ENCODE peak calls at places on chromosomes 4 and X, in nine cellular contexts. Q is tibial artery, M is fibroblast of lung, U is suprapubic skin, P is psoas muscle, G is HCT116, Y is H9, I is neural progenitor cell, C is A549. H is an unnamed sample. For H3K9me3, the result is how much of the 10 kb centered on the place peaks cover.

GRCh38 chr4:26220704-26221103 is 100.1 kb upstream of the RBPJ start:
- DNase-seq in Q (no peak), M (peak), U (no peak), P (no peak), G (no peak), Y (no peak), I (no peak), C (no peak), H (no peak)

GRCh38 chr4:156578005-156578404 is 393.6 kb downstream of the PDGFC start:
- DNase-seq in Q (no peak), M (no peak), U (no peak), P (no peak), G (no peak), Y (no peak), I (no peak), C (no peak), H (no peak)

GRCh38 chrX:72280210-72280882 is 3.3 kb upstream of the RPS4X start:
- DNase-seq in Q (no peak), M (no peak), U (no peak), P (no peak), G (no peak), Y (no peak), I (no peak), C (no peak), H (no peak)

GRCh38 chrX:9847071-9847470 is 60.8 kb downstream of the SHROOM2 start:
- DNase-seq in Q (no peak), M (no peak), U (no peak), P (no peak), G (no peak), Y (no peak), I (no peak), C (no peak), H (no peak)

GRCh38 chrX:56802921-56803848 is 74.1 kb downstream of the NBDY start:
- DNase-seq in Q (no peak), M (peak), U (no peak), P (peak), G (no peak), Y (peak), I (peak), C (no peak), H (no peak)

GRCh38 chr4:169398294-169398693 is 127.5 kb upstream of the SH3RF1 start:
- DNase-seq in Q (no peak), M (peak), U (no peak), P (no peak), G (no peak), Y (no peak), I (no peak), C (no peak), H (no peak)

GRCh38 chr4:22850630-22851029 is 157.9 kb downstream of the GBA3 start:
- DNase-seq in Q (no peak), M (no peak), U (no peak), P (no peak), G (no peak), Y (no peak), I (no peak), C (no peak), H (no peak)

GRCh38 chrX:133670394-133670793 is 255.1 kb upstream of the GPC4 start:
- DNase-seq in Q (no peak), M (peak), U (no peak), P (no peak), G (peak), Y (no peak), I (peak), C (peak), H (no peak)

GRCh38 chr4:150355858-150356455 is 226.0 kb upstream of the MAB21L2 start:
- DNase-seq in Q (no peak), M (no peak), U (no peak), P (no peak), G (no peak), Y (no peak), I (no peak), C (no peak), H (no peak)

GRCh38 chr4:54902261-54902660 is 223.1 kb downstream of the KDR start:
- DNase-seq in Q (no peak), M (no peak), U (no peak), P (no peak), G (no peak), Y (no peak), I (no peak), C (no peak), H (no peak)

GRCh38 chr4:186137193-186137792 is 32.8 kb downstream of the FAM149A start:
- DNase-seq in Q (no peak), M (peak), U (no peak), P (no peak), G (peak), Y (no peak), I (no peak), C (peak), H (no peak)

GRCh38 chr4:75512336-75513211 is 1.6 kb downstream of the RCHY1 start:
- DNase-seq in Q (no peak), M (peak), U (no peak), P (no peak), G (no peak), Y (no peak), I (peak), C (no peak), H (no peak)

GRCh38 chr4:87657525-87657924 is 7.4 kb downstream of the DMP1 start:
- DNase-seq in Q (no peak), M (peak), U (no peak), P (no peak), G (peak), Y (no peak), I (no peak), C (peak), H (no peak)

GRCh38 chr4:79025170-79025569 is 85.9 kb upstream of the PAQR3 start:
- DNase-seq in Q (no peak), M (no peak), U (no peak), P (no peak), G (no peak), Y (no peak), I (no peak), C (no peak), H (no peak)

GRCh38 chr4:5626916-5627315 is 81.4 kb downstream of the EVC2 start:
- DNase-seq in Q (no peak), M (no peak), U (no peak), P (no peak), G (no peak), Y (no peak), I (no peak), C (no peak), H (no peak)

GRCh38 chr4:7646384-7647061 is 211.8 kb upstream of the PSAPL1 start:
- DNase-seq in Q (no peak), M (peak), U (no peak), P (no peak), G (no peak), Y (no peak), I (no peak), C (no peak), H (no peak)

DNA sequence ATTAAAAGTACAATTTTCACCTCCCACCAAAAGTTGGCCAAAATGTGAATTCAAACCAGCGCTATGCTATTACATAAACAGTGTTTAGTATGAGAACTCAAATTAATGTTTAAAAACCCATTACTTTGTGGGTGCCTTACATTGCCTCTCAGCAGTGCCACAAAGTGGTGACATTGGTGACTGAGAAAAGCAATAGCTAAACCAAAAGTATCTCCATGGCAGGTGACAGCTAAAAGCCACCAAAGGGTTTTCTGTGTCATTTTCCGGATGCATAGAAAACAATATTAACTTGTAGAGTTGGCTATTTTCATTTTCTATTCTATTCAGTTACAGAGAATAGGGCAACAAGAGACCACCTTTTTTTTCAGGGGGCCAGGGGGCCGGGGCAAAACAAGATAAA is 261.2 kb downstream of the MAPK10 start:
- DNase-seq in Q (no peak), M (no peak), U (no peak), P (no peak), G (no peak), Y (no peak), I (no peak), C (no peak), H (no peak)
- TF ChIP-seq CTCF in Q (no peak), M (no peak), U (no peak), P (no peak), G (no peak), Y (no peak), I (no peak), C (no peak), H (no peak)

GRCh38 chrX:119573222-119573621 is 1.1 kb upstream of the UBE2A start:
- DNase-seq in Q (no peak), M (no peak), U (no peak), P (no peak), G (no peak), Y (no peak), I (no peak), C (no peak), H (no peak)

GRCh38 chrX:119574394-119575266 is at the start of gene UBE2A:
- DNase-seq in Q (peak), M (peak), U (peak), P (peak), G (peak), Y (peak), I (peak), C (peak), H (peak)

GRCh38 chrX:119570351-119570835 is 4.0 kb upstream of the UBE2A start:
- DNase-seq in Q (no peak), M (no peak), U (no peak), P (no peak), G (no peak), Y (no peak), I (no peak), C (no peak), H (no peak)

GRCh38 chrX:119579414-119579813 is 5.1 kb downstream of the UBE2A start:
- DNase-seq in Q (no peak), M (no peak), U (no peak), P (no peak), G (no peak), Y (no peak), I (no peak), C (no peak), H (no peak)

GRCh38 chrX:119573840-119574393 is 446 bp upstream of the UBE2A start:
- DNase-seq in Q (peak), M (no peak), U (peak), P (peak), G (peak), Y (peak), I (no peak), C (peak), H (no peak)
- H3K9me3 ChIP-seq in Q (under half), M (under half), U (under half), P (under half), G (under half), Y (under half), I (under half), C (under half), H (under half)

DNA sequence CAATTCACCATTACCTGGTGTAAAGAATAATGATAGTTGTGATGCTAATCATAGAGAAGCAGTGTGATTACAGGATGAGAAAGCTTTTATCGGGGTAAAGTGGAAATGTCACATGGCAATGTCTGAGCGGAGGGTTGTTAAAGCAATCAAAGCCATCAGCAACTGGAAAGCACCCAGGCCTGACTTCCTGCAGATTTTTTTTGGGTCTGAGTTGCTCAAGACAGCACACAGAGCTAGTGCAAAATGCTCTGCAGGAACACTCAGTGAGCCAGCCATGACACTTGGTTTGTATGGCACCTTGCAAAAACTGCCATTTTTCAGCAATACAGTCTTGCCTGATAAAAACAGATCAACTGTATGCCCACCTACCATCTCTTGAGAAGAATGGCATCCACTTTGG is 152.9 kb downstream of the COL4A6 start:
- DNase-seq in Q (no peak), M (no peak), U (no peak), P (no peak), G (no peak), Y (no peak), I (no peak), C (no peak), H (no peak)
- H3K27ac ChIP-seq in Q (no peak), M (no peak), U (no peak), P (no peak), G (no peak), Y (no peak), I (no peak), C (no peak), H (no peak)

GRCh38 chrX:44303119-44303518 is 40.4 kb downstream of the EFHC2 start:
- DNase-seq in Q (no peak), M (no peak), U (no peak), P (no peak), G (no peak), Y (no peak), I (no peak), C (no peak), H (no peak)
- TF ChIP-seq CTCF in Q (no peak), M (no peak), U (no peak), P (no peak), G (no peak), Y (peak), I (no peak), C (no peak), H (no peak)

DNA sequence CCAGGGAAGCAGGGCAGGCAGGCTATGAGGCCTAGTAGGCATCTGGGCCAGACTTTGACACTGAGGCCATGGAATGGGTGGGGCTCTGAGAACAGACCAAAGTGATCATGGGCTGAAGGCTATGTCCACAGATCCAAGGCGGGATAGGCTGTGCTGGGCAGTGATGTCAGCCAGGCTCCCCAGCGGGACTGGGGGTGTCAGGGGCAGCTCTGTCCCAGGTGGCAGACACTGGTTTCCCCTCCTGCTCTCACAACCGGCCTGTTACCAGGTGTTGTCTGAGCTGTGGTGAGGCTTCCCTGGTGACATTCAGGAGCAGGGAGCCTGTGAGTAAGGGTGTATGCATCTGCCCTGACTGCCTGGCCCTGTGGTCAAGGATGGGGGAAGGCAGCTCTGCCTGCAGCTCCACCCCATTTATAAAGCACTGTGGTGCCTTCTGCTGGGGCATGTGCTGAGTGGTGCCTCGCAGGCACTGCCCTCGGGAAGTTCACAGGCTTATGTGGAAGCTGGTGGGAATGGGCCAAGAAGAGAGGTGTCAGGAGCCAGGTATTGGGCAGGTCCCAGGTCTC is 2.9 kb downstream of the IL9R start:
- DNase-seq in Q (no peak), M (no peak), U (no peak), P (no peak), G (no peak), Y (no peak), I (no peak), C (no peak), H (no peak)
- H3K9me3 ChIP-seq in Q (under half), M (under half), U (under half), P (under half), G (under half), Y (under half), I (under half), C (under half), H (under half)

GRCh38 chr4:581753-582361 is 5.8 kb upstream of the TMEM271 start:
- DNase-seq in Q (no peak), M (no peak), U (no peak), P (no peak), G (no peak), Y (no peak), I (no peak), C (no peak), H (no peak)

GRCh38 chr4:581181-581580 is 5.1 kb upstream of the TMEM271 start:
- DNase-seq in Q (no peak), M (no peak), U (no peak), P (no peak), G (no peak), Y (no peak), I (no peak), C (no peak), H (no peak)

GRCh38 chr4:587671-588350 is 11.7 kb upstream of the TMEM271 start:
- DNase-seq in Q (no peak), M (no peak), U (no peak), P (no peak), G (no peak), Y (no peak), I (no peak), C (no peak), H (no peak)

GRCh38 chr4:579543-580175 is 3.6 kb upstream of the TMEM271 start:
- DNase-seq in Q (no peak), M (no peak), U (no peak), P (no peak), G (no peak), Y (no peak), I (no peak), C (no peak), H (no peak)

DNA sequence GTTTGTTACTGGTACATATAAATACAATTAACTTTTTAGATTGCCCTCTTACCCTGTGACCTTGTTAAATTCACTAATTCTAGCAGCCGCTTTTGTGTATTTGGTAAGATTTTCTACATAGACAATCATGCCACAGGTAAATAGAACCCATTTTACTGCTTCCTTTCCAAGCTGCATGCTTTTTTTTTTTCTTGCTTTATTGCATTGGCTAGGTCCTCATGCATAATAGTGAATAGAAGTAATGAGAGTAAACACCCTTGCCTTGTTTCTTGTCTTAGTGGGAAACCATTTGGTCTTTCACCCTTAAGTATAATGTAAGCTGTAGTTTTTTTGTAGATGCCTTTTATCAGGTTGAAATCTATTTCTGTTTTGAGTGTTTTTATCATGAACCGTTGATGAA is 7.7 kb upstream of the TMEM271 start:
- DNase-seq in Q (no peak), M (no peak), U (no peak), P (no peak), G (no peak), Y (no peak), I (no peak), C (no peak), H (no peak)
- H3K27ac ChIP-seq in Q (no peak), M (no peak), U (no peak), P (no peak), G (no peak), Y (no peak), I (no peak), C (no peak), H (no peak)

DNA sequence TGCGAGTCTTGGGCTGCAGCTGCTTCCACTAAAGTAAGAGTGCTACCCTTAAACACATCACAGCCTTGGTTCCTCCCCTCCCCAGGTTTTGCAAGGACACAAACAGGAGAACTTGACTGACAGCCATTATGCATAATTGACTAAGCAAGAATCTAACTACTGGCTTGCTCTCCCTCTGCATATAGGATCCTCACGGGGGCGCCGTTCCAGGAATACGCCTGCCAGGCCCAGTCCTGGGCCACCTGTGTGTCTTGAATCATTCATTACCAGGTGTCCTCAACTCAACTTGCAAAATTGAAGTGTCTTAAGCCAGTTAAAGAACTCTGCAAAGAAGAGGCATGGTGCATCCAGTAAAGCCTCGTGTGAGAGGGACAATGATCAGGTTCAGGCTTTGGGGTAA is 273.3 kb upstream of the HS3ST1 start:
- DNase-seq in Q (no peak), M (no peak), U (no peak), P (no peak), G (no peak), Y (peak), I (no peak), C (no peak), H (no peak)
- TF ChIP-seq CTCF in Q (no peak), M (no peak), U (no peak), P (no peak), G (peak), Y (peak), I (peak), C (no peak), H (no peak)

GRCh38 chrX:132664273-132664672 is 175.4 kb upstream of the MBNL3 start:
- DNase-seq in Q (no peak), M (no peak), U (no peak), P (no peak), G (no peak), Y (no peak), I (no peak), C (no peak), H (no peak)

GRCh38 chrX:132669142-132669541 is 180.3 kb upstream of the MBNL3 start:
- DNase-seq in Q (no peak), M (no peak), U (no peak), P (no peak), G (no peak), Y (no peak), I (no peak), C (no peak), H (no peak)

GRCh38 chrX:132662844-132663243 is 174.0 kb upstream of the MBNL3 start:
- DNase-seq in Q (no peak), M (no peak), U (no peak), P (no peak), G (no peak), Y (no peak), I (no peak), C (no peak), H (no peak)

GRCh38 chrX:132671229-132671641 is 182.4 kb upstream of the MBNL3 start:
- DNase-seq in Q (no peak), M (no peak), U (no peak), P (no peak), G (no peak), Y (peak), I (peak), C (no peak), H (no peak)

GRCh38 chrX:132665676-132666075 is 176.8 kb upstream of the MBNL3 start:
- DNase-seq in Q (no peak), M (no peak), U (no peak), P (no peak), G (no peak), Y (no peak), I (no peak), C (no peak), H (no peak)
- H3K9me3 ChIP-seq in Q (under half), M (under half), U (under half), P (under half), G (under half), Y (under half), I (under half), C (under half), H (under half)

H was measured in RWPE2.